ENCODE peak calls at places on chromosome 6, in nine cellular contexts. G, J, U, K, W, D, X, H and L are unnamed samples.

GRCh38 chr6:5898102-5898501 is 108.6 kb downstream of the NRN1 start:
- DNase-seq in G (no peak), J (no peak), U (no peak), K (no peak), W (no peak), D (no peak), X (no peak), H (no peak), L (no peak)

GRCh38 chr6:32204268-32204715 is 11.8 kb upstream of the GPSM3 start:
- DNase-seq in G (no peak), J (no peak), U (no peak), K (no peak), W (no peak), D (no peak), X (no peak), H (no peak), L (no peak)

GRCh38 chr6:157248264-157248663 is 75.1 kb downstream of the TMEM242 start:
- DNase-seq in G (no peak), J (no peak), U (no peak), K (no peak), W (no peak), D (no peak), X (no peak), H (no peak), L (no peak)

GRCh38 chr6:77292564-77293546 is 170.4 kb downstream of the HTR1B start:
- DNase-seq in G (peak), J (no peak), U (peak), K (no peak), W (no peak), D (no peak), X (no peak), H (peak), L (no peak)

GRCh38 chr6:31836036-31836675 is 8.6 kb downstream of the HSPA1B start:
- DNase-seq in G (no peak), J (no peak), U (no peak), K (no peak), W (no peak), D (peak), X (no peak), H (no peak), L (no peak)

GRCh38 chr6:111478064-111478476 is 4.9 kb downstream of the REV3L start:
- DNase-seq in G (no peak), J (no peak), U (no peak), K (no peak), W (no peak), D (no peak), X (no peak), H (peak), L (no peak)

GRCh38 chr6:71107935-71108420 is 151.1 kb upstream of the B3GAT2 start:
- DNase-seq in G (peak), J (no peak), U (peak), K (no peak), W (no peak), D (no peak), X (no peak), H (no peak), L (no peak)

GRCh38 chr6:146526192-146526591 is 17.4 kb upstream of the RAB32 start:
- DNase-seq in G (no peak), J (no peak), U (no peak), K (no peak), W (no peak), D (no peak), X (no peak), H (no peak), L (no peak)

GRCh38 chr6:79373246-79373645 is 138.8 kb upstream of the HMGN3 start:
- DNase-seq in G (no peak), J (no peak), U (no peak), K (no peak), W (no peak), D (peak), X (no peak), H (no peak), L (no peak)

GRCh38 chr6:158813032-158813431 is 6.1 kb downstream of the EZR start:
- DNase-seq in G (no peak), J (no peak), U (no peak), K (no peak), W (peak), D (no peak), X (peak), H (no peak), L (no peak)

GRCh38 chr6:9834233-9834632 is 580.6 kb downstream of the TFAP2A start:
- DNase-seq in G (no peak), J (no peak), U (no peak), K (no peak), W (no peak), D (no peak), X (no peak), H (no peak), L (no peak)